ENCODE peak calls at places on chromosome 11, in four cellular contexts. One of them, this sample, is unnamed.

GRCh38 chr11:70934999-70935768 is 317.2 kb downstream of the SHANK2 start:
- DNase-seq in upper lobe of right lung: no peak
- DNase-seq in stimulated activated CD4-positive, alpha-beta T cell treated with anti-CD3 and anti-CD28 coated beads, Interleukin-1b, Interleukin-23, amount 100 ng/mL, for 24 hours: no peak
- DNase-seq in HT1080: peak; percentile 7
- DNase-seq in this sample: no peak

GRCh38 chr11:103294516-103294915 is 185.3 kb downstream of the DYNC2H1 start:
- DNase-seq in upper lobe of right lung: no peak
- DNase-seq in stimulated activated CD4-positive, alpha-beta T cell treated with anti-CD3 and anti-CD28 coated beads, Interleukin-1b, Interleukin-23, amount 100 ng/mL, for 24 hours: no peak
- DNase-seq in HT1080: peak; percentile 17
- DNase-seq in this sample: no peak

GRCh38 chr11:15189646-15190365 is 75.1 kb downstream of the INSC start:
- DNase-seq in upper lobe of right lung: no peak
- DNase-seq in stimulated activated CD4-positive, alpha-beta T cell treated with anti-CD3 and anti-CD28 coated beads, Interleukin-1b, Interleukin-23, amount 100 ng/mL, for 24 hours: no peak
- DNase-seq in HT1080: no peak
- DNase-seq in this sample: no peak

GRCh38 chr11:116927163-116927772 is 89.8 kb upstream of the APOA1 start:
- DNase-seq in upper lobe of right lung: no peak
- DNase-seq in stimulated activated CD4-positive, alpha-beta T cell treated with anti-CD3 and anti-CD28 coated beads, Interleukin-1b, Interleukin-23, amount 100 ng/mL, for 24 hours: peak; percentile 13
- DNase-seq in HT1080: no peak
- DNase-seq in this sample: no peak

GRCh38 chr11:103659138-103659734 is 377.2 kb upstream of the DDI1 start:
- DNase-seq in upper lobe of right lung: no peak
- DNase-seq in stimulated activated CD4-positive, alpha-beta T cell treated with anti-CD3 and anti-CD28 coated beads, Interleukin-1b, Interleukin-23, amount 100 ng/mL, for 24 hours: no peak
- DNase-seq in HT1080: peak; percentile 28
- DNase-seq in this sample: peak; percentile 58

GRCh38 chr11:13051257-13051656 is 42.1 kb downstream of the RASSF10 start:
- DNase-seq in upper lobe of right lung: no peak
- DNase-seq in stimulated activated CD4-positive, alpha-beta T cell treated with anti-CD3 and anti-CD28 coated beads, Interleukin-1b, Interleukin-23, amount 100 ng/mL, for 24 hours: no peak
- DNase-seq in HT1080: peak; percentile 56
- DNase-seq in this sample: no peak

GRCh38 chr11:18367431-18367830 is 26.9 kb upstream of the LDHA start:
- DNase-seq in upper lobe of right lung: no peak
- DNase-seq in stimulated activated CD4-positive, alpha-beta T cell treated with anti-CD3 and anti-CD28 coated beads, Interleukin-1b, Interleukin-23, amount 100 ng/mL, for 24 hours: no peak
- DNase-seq in HT1080: peak; percentile 61
- DNase-seq in this sample: no peak

GRCh38 chr11:109865558-109866186 is 227.5 kb upstream of the ZC3H12C start:
- DNase-seq in upper lobe of right lung: no peak
- DNase-seq in stimulated activated CD4-positive, alpha-beta T cell treated with anti-CD3 and anti-CD28 coated beads, Interleukin-1b, Interleukin-23, amount 100 ng/mL, for 24 hours: no peak
- DNase-seq in HT1080: no peak
- DNase-seq in this sample: no peak

GRCh38 chr11:75896843-75897419 is 81.9 kb downstream of the UVRAG start:
- DNase-seq in upper lobe of right lung: no peak
- DNase-seq in stimulated activated CD4-positive, alpha-beta T cell treated with anti-CD3 and anti-CD28 coated beads, Interleukin-1b, Interleukin-23, amount 100 ng/mL, for 24 hours: no peak
- DNase-seq in HT1080: peak; percentile 52
- DNase-seq in this sample: peak; percentile 61

GRCh38 chr11:123901867-123902266 is at the start of gene OR8D4:
- DNase-seq in upper lobe of right lung: no peak
- DNase-seq in stimulated activated CD4-positive, alpha-beta T cell treated with anti-CD3 and anti-CD28 coated beads, Interleukin-1b, Interleukin-23, amount 100 ng/mL, for 24 hours: no peak
- DNase-seq in HT1080: no peak
- DNase-seq in this sample: no peak

GRCh38 chr11:67507242-67507890 is 596 bp downstream of the CDK2AP2 start:
- DNase-seq in upper lobe of right lung: no peak
- DNase-seq in stimulated activated CD4-positive, alpha-beta T cell treated with anti-CD3 and anti-CD28 coated beads, Interleukin-1b, Interleukin-23, amount 100 ng/mL, for 24 hours: no peak
- DNase-seq in HT1080: no peak
- DNase-seq in this sample: no peak

GRCh38 chr11:26741036-26741435 is 19.2 kb upstream of the SLC5A12 start:
- DNase-seq in upper lobe of right lung: no peak
- DNase-seq in stimulated activated CD4-positive, alpha-beta T cell treated with anti-CD3 and anti-CD28 coated beads, Interleukin-1b, Interleukin-23, amount 100 ng/mL, for 24 hours: no peak
- DNase-seq in HT1080: no peak
- DNase-seq in this sample: peak; percentile 8

This sample was measured in kidney glomerular epithelial cell.